ENCODE peak calls at places on chromosomes 1 and 21, in ten cellular contexts. Q is MV-4-11; P is non-pigmented ciliary epithelial cell; E is ureter; N is astrocyte of the cerebellum; M is NCI-H460; G is A172; A is T-helper 9 cell; D is activated CD4-positive, alpha-beta T cell treated with anti-CD3 and anti-CD28 coated beads for 1 hour; F is cardiac fibroblast. T is an unnamed sample.
A peak's percentile ranks its signal among the peaks of the same experiment; 100 is the strongest.

GRCh38 chr1:222347627-222348026 is 200.3 kb downstream of the HHIPL2 start:
- DNase-seq in Q (no peak), E (no peak), F (no peak), G (no peak), P (no peak), N (no peak), M (no peak), D (no peak), A (no peak), T (no peak)

GRCh38 chr1:246795094-246795671 is 71.0 kb downstream of the SCCPDH start:
- DNase-seq in N (no peak), G (no peak), D (no peak), A (no peak), P (no peak), Q (no peak), E (no peak), F (no peak), M (no peak), T (no peak)

GRCh38 chr1:93677729-93678128 is 3.9 kb downstream of the BCAR3 start:
- DNase-seq in G (no peak), M (no peak), A (no peak), Q (no peak), E (no peak), F (no peak), N (no peak), D (no peak), P (no peak), T (no peak)

GRCh38 chr1:165832902-165833301 is 5.5 kb downstream of the UCK2 start:
- DNase-seq in M (no peak), P (no peak), F (no peak), N (no peak), D (no peak), A (no peak), G (no peak), E (no peak), Q (no peak), T (no peak)

GRCh38 chr1:154972517-154973343 is 1.8 kb upstream of the CKS1B start:
- DNase-seq in E (peak; percentile 83), G (peak; percentile 99), Q (no peak), P (peak; percentile 86), A (no peak), F (peak; percentile 96), N (peak; percentile 85), M (peak; percentile 99), D (no peak), T (no peak)

GRCh38 chr1:168137515-168137821 is 738 bp upstream of the GPR161 start:
- DNase-seq in A (no peak), E (no peak), G (peak; percentile 44), N (no peak), F (no peak), Q (no peak), M (no peak), P (no peak), D (no peak), T (no peak)

GRCh38 chr1:190904091-190904695 is 426.5 kb upstream of the BRINP3 start:
- DNase-seq in P (peak; percentile 41), A (no peak), G (peak; percentile 49), Q (no peak), F (peak; percentile 47), E (no peak), M (no peak), D (no peak), N (peak; percentile 1), T (no peak)

GRCh38 chr1:88979054-88979748 is 13.2 kb downstream of the KYAT3 start:
- DNase-seq in E (no peak), M (no peak), F (peak; percentile 38), P (peak; percentile 20), D (no peak), G (peak; percentile 60), A (no peak), Q (no peak), N (peak; percentile 37), T (no peak)

GRCh38 chr1:245084551-245084950 is 70.2 kb upstream of the KIF26B start:
- DNase-seq in F (no peak), E (no peak), M (no peak), Q (no peak), P (no peak), A (no peak), G (peak; percentile 26), N (no peak), D (no peak), T (no peak)

GRCh38 chr1:226107471-226108460 is 45.2 kb downstream of the H3-3A start:
- DNase-seq in D (no peak), F (no peak), G (no peak), P (no peak), N (no peak), E (peak; percentile 71), A (no peak), M (no peak), Q (no peak), T (no peak)

GRCh38 chr1:108708726-108709660 is 3.7 kb upstream of the FNDC7 start:
- DNase-seq in M (no peak), Q (no peak), A (peak; percentile 53), G (no peak), E (no peak), D (peak; percentile 43), F (peak; percentile 38), P (no peak), N (no peak), T (peak; percentile 70)

GRCh38 chr1:36696261-36696940 is 213.7 kb upstream of the CSF3R start:
- DNase-seq in M (no peak), N (no peak), P (no peak), E (no peak), F (no peak), G (no peak), D (no peak), A (no peak), Q (no peak), T (no peak)

GRCh38 chr1:159197767-159198557 is 6.7 kb upstream of the ACKR1 start:
- DNase-seq in P (peak; percentile 42), E (peak; percentile 68), N (peak; percentile 64), G (peak; percentile 70), F (peak; percentile 84), M (peak; percentile 73), D (no peak), Q (peak; percentile 36), A (no peak), T (peak; percentile 50)

GRCh38 chr21:42254631-42255030 is 35.7 kb downstream of the ABCG1 start:
- DNase-seq in P (no peak), G (no peak), N (no peak), Q (no peak), M (no peak), F (no peak), A (no peak), D (no peak), E (no peak), T (no peak)

GRCh38 chr1:207064546-207064945 is 11.5 kb downstream of the PFKFB2 start:
- DNase-seq in N (no peak), D (no peak), Q (no peak), G (no peak), F (no peak), M (no peak), A (no peak), E (no peak), P (no peak), T (no peak)

GRCh38 chr1:41646186-41646585 is 161.7 kb upstream of the EDN2 start:
- DNase-seq in D (no peak), F (no peak), P (no peak), M (no peak), E (no peak), N (no peak), G (no peak), Q (no peak), A (no peak), T (no peak)

GRCh38 chr1:240732390-240732789 is 120.4 kb upstream of the GREM2 start:
- DNase-seq in N (peak; percentile 40), Q (peak; percentile 37), A (no peak), D (no peak), E (no peak), P (peak; percentile 45), M (peak; percentile 76), F (peak; percentile 80), G (peak; percentile 82), T (no peak)

GRCh38 chr1:86380257-86380861 is 15.8 kb downstream of the ODF2L start:
- DNase-seq in G (peak; percentile 44), Q (peak; percentile 51), D (no peak), A (no peak), N (peak; percentile 81), F (peak; percentile 92), E (no peak), P (peak; percentile 65), M (peak; percentile 44), T (no peak)

GRCh38 chr1:34982820-34983376 is 2.2 kb downstream of the TMEM35B start:
- DNase-seq in Q (no peak), A (no peak), E (no peak), D (no peak), P (no peak), M (no peak), F (peak; percentile 35), N (no peak), G (no peak), T (no peak)

GRCh38 chr1:96660503-96660902 is 61.1 kb upstream of the PTBP2 start:
- DNase-seq in Q (no peak), D (no peak), F (peak; percentile 61), P (peak; percentile 42), E (no peak), M (no peak), N (no peak), G (no peak), A (no peak), T (no peak)

GRCh38 chr1:197156692-197157091 is 10.2 kb upstream of the ASPM start:
- DNase-seq in P (no peak), N (no peak), M (no peak), Q (no peak), E (no peak), A (no peak), D (no peak), G (peak; percentile 38), F (peak; percentile 21), T (no peak)

GRCh38 chr1:192489748-192490147 is 85.8 kb upstream of the RGS1 start:
- DNase-seq in M (no peak), N (peak; percentile 80), D (no peak), A (no peak), E (peak; percentile 52), Q (peak; percentile 75), F (peak; percentile 94), G (peak; percentile 30), P (peak; percentile 89), T (no peak)